ENCODE peak calls at places on chromosomes 16 and 17, in eight cellular contexts. I is hepatocyte, F is mucosa of descending colon, J is tibial artery, U is A549, E is SK-N-SH, O is brain microvascular endothelial cell, Y is lower lobe of right lung. G is an unnamed sample.

GRCh38 chr17:69540356-69540755 is 125.9 kb downstream of the MAP2K6 start:
- DNase-seq in I (no peak), F (no peak), J (no peak), U (no peak), E (no peak), O (no peak), Y (no peak), G (peak; percentile 71)

GRCh38 chr16:50458694-50459271 is 89.4 kb upstream of the NKD1 start:
- DNase-seq in I (no peak), F (no peak), J (peak; percentile 49), U (no peak), E (no peak), O (no peak), Y (peak; percentile 32), G (no peak)

GRCh38 chr16:50580180-50580771 is 32.1 kb downstream of the NKD1 start:
- DNase-seq in I (no peak), F (no peak), J (no peak), U (no peak), E (no peak), O (no peak), Y (no peak), G (no peak)

GRCh38 chr17:33498069-33498468 is 205.0 kb upstream of the ASIC2 start:
- DNase-seq in I (peak; percentile 22), F (no peak), J (no peak), U (no peak), E (no peak), O (no peak), Y (no peak), G (peak; percentile 48)

GRCh38 chr17:43721537-43722268 is 36.9 kb downstream of the SOST start:
- DNase-seq in I (no peak), F (no peak), J (no peak), U (no peak), E (no peak), O (no peak), Y (no peak), G (peak; percentile 46)

GRCh38 chr17:40320771-40321501 is 12.0 kb downstream of the RARA start:
- DNase-seq in I (no peak), F (peak; percentile 65), J (peak; percentile 93), U (no peak), E (no peak), O (no peak), Y (peak; percentile 72), G (peak; percentile 57)

GRCh38 chr17:6508519-6509294 is 47.6 kb downstream of the PITPNM3 start:
- DNase-seq in I (no peak), F (no peak), J (peak; percentile 55), U (no peak), E (no peak), O (no peak), Y (no peak), G (no peak)

GRCh38 chr16:51121850-51122249 is 29.2 kb downstream of the SALL1 start:
- DNase-seq in I (no peak), F (no peak), J (no peak), U (no peak), E (no peak), O (no peak), Y (no peak), G (no peak)

GRCh38 chr17:19249681-19250080 is 12.5 kb downstream of the EPN2 start:
- DNase-seq in I (no peak), F (no peak), J (peak; percentile 75), U (no peak), E (no peak), O (no peak), Y (no peak), G (no peak)

GRCh38 chr17:36837193-36837592 is 100.1 kb upstream of the LHX1 start:
- DNase-seq in I (no peak), F (no peak), J (no peak), U (no peak), E (no peak), O (no peak), Y (no peak), G (no peak)

GRCh38 chr16:48619547-48619946 is 9.6 kb upstream of the N4BP1 start:
- DNase-seq in I (no peak), F (no peak), J (no peak), U (no peak), E (no peak), O (no peak), Y (no peak), G (no peak)

GRCh38 chr17:49707246-49707607 is 537 bp downstream of the SLC35B1 start:
- DNase-seq in I (no peak), F (no peak), J (no peak), U (peak; percentile 36), E (no peak), O (no peak), Y (no peak), G (no peak)

GRCh38 chr16:27745348-27745747 is 195.4 kb downstream of the KATNIP start:
- DNase-seq in I (no peak), F (no peak), J (no peak), U (peak; percentile 14), E (no peak), O (peak; percentile 12), Y (no peak), G (peak; percentile 59)
- H3K4me3 ChIP-seq in I (no peak overlapping the region), F (no peak overlapping the region), J (no peak overlapping the region), U (no peak overlapping the region), E (no peak overlapping the region), O (no peak overlapping the region), Y (no peak overlapping the region), G (no peak overlapping the region)

GRCh38 chr16:78395035-78395434 is 295.6 kb downstream of the WWOX start:
- DNase-seq in I (no peak), F (no peak), J (no peak), U (no peak), E (no peak), O (no peak), Y (no peak), G (no peak)

GRCh38 chr16:78396673-78397072 is 297.2 kb downstream of the WWOX start:
- DNase-seq in I (no peak), F (no peak), J (no peak), U (no peak), E (no peak), O (no peak), Y (no peak), G (no peak)

GRCh38 chr16:78392585-78393195 is 293.2 kb downstream of the WWOX start:
- DNase-seq in I (no peak), F (no peak), J (no peak), U (no peak), E (no peak), O (no peak), Y (no peak), G (no peak)

GRCh38 chr16:78390828-78391227 is 291.4 kb downstream of the WWOX start:
- DNase-seq in I (no peak), F (no peak), J (no peak), U (no peak), E (no peak), O (no peak), Y (no peak), G (no peak)

DNA sequence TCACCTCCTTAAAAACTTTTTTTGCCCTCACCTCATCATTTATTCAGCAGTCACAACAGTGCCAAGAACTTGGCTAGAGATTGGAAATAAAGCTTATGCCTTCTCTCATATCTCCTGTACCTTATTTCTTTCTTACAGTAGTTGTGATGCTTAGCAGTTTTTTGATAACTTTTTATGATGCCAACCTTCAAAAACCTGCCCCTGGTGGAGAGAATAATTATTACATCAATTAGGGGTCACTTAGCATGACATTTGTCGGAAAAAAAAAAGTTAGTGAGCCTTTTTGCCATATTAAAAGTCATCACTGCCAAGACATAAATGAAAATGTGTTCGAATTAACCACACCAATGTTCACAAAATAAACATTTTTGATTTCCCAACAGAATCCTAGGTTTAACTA is 296.6 kb downstream of the WWOX start:
- DNase-seq in I (no peak), F (no peak), J (no peak), U (peak; percentile 5), E (peak; percentile 4), O (no peak), Y (no peak), G (no peak)
- TF ChIP-seq CTCF in I (no peak), F (no peak), J (no peak), U (no peak), E (peak; percentile 57), O (peak; percentile 2), Y (peak; percentile 12), G (peak; percentile 17)

GRCh38 chr17:8080799-8081219 is 6.7 kb downstream of the ALOX12B start:
- DNase-seq in I (no peak), F (peak; percentile 37), J (no peak), U (no peak), E (no peak), O (no peak), Y (peak; percentile 42), G (no peak)
- H3K4me3 ChIP-seq in I (no peak overlapping the region), F (no peak overlapping the region), J (no peak overlapping the region), U (no peak overlapping the region), E (no peak overlapping the region), O (no peak overlapping the region), Y (no peak overlapping the region), G (no peak overlapping the region)

GRCh38 chr16:47461598-47462266 is 601 bp downstream of the PHKB start:
- DNase-seq in I (peak; percentile 30), F (no peak), J (no peak), U (peak; percentile 53), E (peak; percentile 17), O (peak; percentile 30), Y (no peak), G (peak; percentile 59)

GRCh38 chr16:47458331-47458730 is 2.5 kb downstream of the ITFG1 start:
- DNase-seq in I (no peak), F (no peak), J (no peak), U (no peak), E (no peak), O (no peak), Y (no peak), G (no peak)

GRCh38 chr16:47460301-47460754 is 535 bp downstream of the ITFG1 start:
- DNase-seq in I (peak; percentile 32), F (no peak), J (no peak), U (no peak), E (no peak), O (no peak), Y (no peak), G (peak; percentile 4)

GRCh38 chr16:47459603-47460002 is 1.3 kb downstream of the ITFG1 start:
- DNase-seq in I (no peak), F (no peak), J (no peak), U (no peak), E (no peak), O (no peak), Y (no peak), G (no peak)

GRCh38 chr16:47460755-47461597 is at the start of the genes ITFG1 and PHKB:
- DNase-seq in I (peak; percentile 95), F (peak; percentile 95), J (peak; percentile 95), U (peak; percentile 56), E (peak; percentile 93), O (peak; percentile 85), Y (peak; percentile 96), G (peak; percentile 92)
- TF ChIP-seq CTCF in I (no peak), F (peak; percentile 13), J (no peak), U (no peak), E (no peak), O (no peak), Y (peak; percentile 25), G (no peak)

DNA sequence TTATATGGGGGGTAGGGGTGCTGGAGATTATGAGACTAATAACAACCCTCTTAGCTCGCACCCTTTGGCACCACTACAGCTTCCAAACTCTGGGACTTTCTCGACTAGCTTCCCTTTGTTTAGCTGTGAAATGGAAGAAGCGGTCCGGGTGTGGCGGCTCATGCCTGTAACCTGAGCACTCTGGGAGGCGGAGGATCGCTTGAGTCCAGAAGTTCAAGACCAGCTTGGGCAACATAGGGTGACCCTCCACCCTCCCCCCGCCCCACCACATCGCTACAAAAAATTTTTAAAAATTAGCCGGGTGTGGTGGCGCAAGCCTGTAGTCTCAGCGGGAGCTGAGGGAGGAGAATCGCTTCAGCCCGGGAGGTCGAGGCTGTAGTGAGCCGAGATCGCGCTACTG is 807 bp upstream of the CDH3 start:
- DNase-seq in I (peak; percentile 57), F (no peak), J (no peak), U (no peak), E (no peak), O (no peak), Y (no peak), G (no peak)
- H3K4me3 ChIP-seq in I (peak overlapping the region; percentile 77), F (no peak overlapping the region), J (no peak overlapping the region), U (peak overlapping the region; percentile 48), E (no peak overlapping the region), O (no peak overlapping the region), Y (peak overlapping the region; percentile 53), G (no peak overlapping the region)